ENCODE peak calls at places on chromosomes 13 and 19, in seven cellular contexts. U, O, G, Q, K, B and Z are unnamed samples.
A peak's percentile ranks its signal among the peaks of the same experiment; 100 is the strongest.

GRCh38 chr19:14059093-14059480 is 2.8 kb downstream of the PALM3 start:
- DNase-seq in U (no peak), O (no peak), G (peak; percentile 22), Q (no peak), K (no peak), B (no peak), Z (peak; percentile 34)

GRCh38 chr19:35710784-35711723 is 6.7 kb downstream of the ZBTB32 start:
- DNase-seq in U (no peak), O (no peak), G (no peak), Q (no peak), K (no peak), B (no peak), Z (no peak)

GRCh38 chr13:73365240-73365639 is 306.4 kb downstream of the KLF5 start:
- DNase-seq in U (no peak), O (no peak), G (no peak), Q (no peak), K (no peak), B (no peak), Z (no peak)

GRCh38 chr19:51750381-51751124 is 1.1 kb downstream of the FPR1 start:
- DNase-seq in U (no peak), O (no peak), G (no peak), Q (no peak), K (no peak), B (no peak), Z (no peak)

GRCh38 chr13:110236431-110236830 is 70.5 kb downstream of the COL4A1 start:
- DNase-seq in U (no peak), O (no peak), G (no peak), Q (no peak), K (no peak), B (no peak), Z (no peak)

GRCh38 chr19:58570770-58571574 is 2.2 kb downstream of the MZF1 start:
- DNase-seq in U (peak; percentile 13), O (peak; percentile 12), G (no peak), Q (no peak), K (peak; percentile 18), B (no peak), Z (no peak)

GRCh38 chr13:53200498-53201453 is 172.2 kb downstream of the OLFM4 start:
- DNase-seq in U (peak; percentile 36), O (no peak), G (no peak), Q (peak; percentile 1), K (no peak), B (no peak), Z (peak; percentile 61)

GRCh38 chr19:13013649-13014048 is 18.4 kb downstream of the NFIX start:
- DNase-seq in U (no peak), O (no peak), G (no peak), Q (no peak), K (peak; percentile 51), B (no peak), Z (no peak)

GRCh38 chr19:5934779-5935472 is 20.9 kb downstream of the CAPS start:
- DNase-seq in U (no peak), O (no peak), G (no peak), Q (peak; percentile 90), K (peak; percentile 78), B (no peak), Z (no peak)

GRCh38 chr19:31023038-31023437 is 326.2 kb downstream of the TSHZ3 start:
- DNase-seq in U (peak; percentile 9), O (no peak), G (no peak), Q (no peak), K (peak; percentile 37), B (no peak), Z (no peak)

GRCh38 chr13:24459234-24459633 is 53.3 kb downstream of the PARP4 start:
- DNase-seq in U (no peak), O (no peak), G (no peak), Q (peak; percentile 90), K (no peak), B (no peak), Z (peak; percentile 7)

GRCh38 chr13:46633416-46633815 is 80.4 kb downstream of the LRCH1 start:
- DNase-seq in U (no peak), O (no peak), G (no peak), Q (peak; percentile 88), K (no peak), B (no peak), Z (no peak)

GRCh38 chr13:32938907-32939306 is 77.3 kb upstream of the KL start:
- DNase-seq in U (no peak), O (no peak), G (no peak), Q (peak; percentile 61), K (no peak), B (no peak), Z (peak; percentile 7)

GRCh38 chr13:37409756-37410155 is 188.8 kb downstream of the POSTN start:
- DNase-seq in U (no peak), O (no peak), G (no peak), Q (peak; percentile 46), K (no peak), B (no peak), Z (peak; percentile 17)

GRCh38 chr13:46896346-46897138 is at the start of gene HTR2A:
- DNase-seq in U (peak; percentile 15), O (no peak), G (no peak), Q (peak; percentile 17), K (peak; percentile 28), B (no peak), Z (peak; percentile 69)

GRCh38 chr13:21541271-21541670 is 62.7 kb downstream of the MICU2 start:
- DNase-seq in U (no peak), O (no peak), G (no peak), Q (no peak), K (no peak), B (no peak), Z (no peak)

GRCh38 chr19:34793562-34793961 is 20.5 kb upstream of the ZNF599 start:
- DNase-seq in U (no peak), O (no peak), G (no peak), Q (no peak), K (no peak), B (no peak), Z (peak; percentile 3)

GRCh38 chr13:45341034-45341798 is at the start of gene TPT1:
- DNase-seq in U (peak; percentile 99), O (peak; percentile 98), G (peak; percentile 100), Q (peak; percentile 98), K (peak; percentile 100), B (peak; percentile 97), Z (peak; percentile 99)

GRCh38 chr19:925912-926594 is at the start of gene ARID3A:
- DNase-seq in U (peak; percentile 60), O (no peak), G (no peak), Q (no peak), K (no peak), B (no peak), Z (peak; percentile 75)

GRCh38 chr19:1449467-1450442 is at the start of gene APC2:
- DNase-seq in U (no peak), O (no peak), G (no peak), Q (peak; percentile 44), K (no peak), B (no peak), Z (peak; percentile 84)

GRCh38 chr13:74770361-74770760 is 636.2 kb upstream of the KLF12 start:
- DNase-seq in U (no peak), O (no peak), G (no peak), Q (peak; percentile 94), K (no peak), B (no peak), Z (no peak)

GRCh38 chr19:33394723-33395560 is 21.4 kb downstream of the CEBPG start:
- DNase-seq in U (no peak), O (no peak), G (no peak), Q (no peak), K (peak; percentile 21), B (no peak), Z (no peak)

GRCh38 chr19:19514215-19514633 is 1.1 kb downstream of the TSSK6 start:
- DNase-seq in U (peak; percentile 81), O (no peak), G (no peak), Q (no peak), K (peak; percentile 51), B (no peak), Z (no peak)

GRCh38 chr13:99344610-99345208 is 37.5 kb upstream of the GPR183 start:
- DNase-seq in U (no peak), O (no peak), G (no peak), Q (no peak), K (no peak), B (no peak), Z (no peak)

GRCh38 chr13:99347335-99347878 is 40.2 kb upstream of the GPR183 start:
- DNase-seq in U (no peak), O (no peak), G (no peak), Q (no peak), K (no peak), B (no peak), Z (no peak)

GRCh38 chr13:99342723-99343315 is 35.6 kb upstream of the GPR183 start:
- DNase-seq in U (no peak), O (no peak), G (no peak), Q (no peak), K (no peak), B (no peak), Z (no peak)

GRCh38 chr13:99346328-99347070 is 39.3 kb upstream of the GPR183 start:
- DNase-seq in U (no peak), O (no peak), G (no peak), Q (no peak), K (no peak), B (no peak), Z (no peak)

DNA sequence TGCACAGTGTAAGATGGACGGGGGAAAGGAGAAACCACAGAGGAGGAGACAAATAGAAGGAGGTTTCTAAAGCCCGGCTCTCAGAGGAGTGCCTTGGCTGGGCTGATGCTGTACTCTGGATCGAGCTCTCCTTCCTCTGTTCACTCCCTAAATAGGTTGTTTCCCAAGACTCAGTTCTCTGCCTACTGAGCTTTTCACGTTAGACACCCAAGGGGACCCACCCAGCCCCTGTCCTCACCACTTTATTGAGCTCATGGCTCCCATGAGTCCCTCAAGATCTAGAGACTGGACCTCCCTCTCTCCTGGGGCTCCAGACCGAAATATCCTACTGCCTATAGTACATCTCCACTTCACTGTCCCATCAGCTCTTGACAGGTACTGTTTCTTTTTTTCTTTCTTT is 38.1 kb upstream of the GPR183 start:
- DNase-seq in U (no peak), O (no peak), G (no peak), Q (no peak), K (no peak), B (no peak), Z (no peak)
- H3K4me1 ChIP-seq in U (no peaks in the 10 kb centered on the region), O (no peaks in the 10 kb centered on the region), G (peaks cover 25% of the 10 kb centered on the region), Q (peaks cover under 1% of the 10 kb centered on the region), K (no peaks in the 10 kb centered on the region), B (no peaks in the 10 kb centered on the region), Z (no peaks in the 10 kb centered on the region)

GRCh38 chr19:17652627-17653026 is 35.5 kb downstream of the UNC13A start:
- DNase-seq in U (no peak), O (no peak), G (no peak), Q (no peak), K (no peak), B (no peak), Z (no peak)
- H3K27me3 ChIP-seq in U (no peaks in the 10 kb centered on the region), O (no peaks in the 10 kb centered on the region), G (no peaks in the 10 kb centered on the region), Q (peaks cover 3% of the 10 kb centered on the region), K (no peaks in the 10 kb centered on the region), B (no peaks in the 10 kb centered on the region), Z (no peaks in the 10 kb centered on the region)

DNA sequence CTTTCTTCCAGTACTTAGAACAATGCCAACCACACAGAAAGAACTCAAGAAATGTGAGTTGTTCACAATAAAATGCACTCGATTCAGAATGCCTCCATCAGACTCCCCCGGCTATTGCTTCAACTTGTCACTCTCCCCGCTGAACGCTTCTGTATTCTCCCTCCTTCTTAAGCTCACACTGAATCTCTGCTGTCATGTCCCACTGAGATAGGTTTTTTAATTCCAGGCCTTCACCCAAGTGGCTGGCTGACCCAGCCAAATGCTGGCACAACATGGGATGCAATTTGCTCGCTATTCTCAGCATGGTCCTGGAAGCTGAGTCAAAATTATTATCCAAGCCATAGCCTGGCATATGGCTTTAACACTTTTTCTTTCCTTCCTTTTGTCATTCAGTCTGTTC is 76.8 kb upstream of the SERP2 start:
- DNase-seq in U (no peak), O (no peak), G (no peak), Q (no peak), K (no peak), B (no peak), Z (no peak)
- H3K4me3 ChIP-seq in U (no peak overlapping the region), O (no peak overlapping the region), G (no peak overlapping the region), Q (no peak overlapping the region), K (no peak overlapping the region), B (no peak overlapping the region), Z (no peak overlapping the region)

GRCh38 chr13:40960721-40961120 is 58.4 kb downstream of the ELF1 start:
- DNase-seq in U (no peak), O (no peak), G (no peak), Q (no peak), K (no peak), B (no peak), Z (no peak)
- H3K4me1 ChIP-seq in U (peaks cover 21% of the 10 kb centered on the region), O (peaks cover 55% of the 10 kb centered on the region), G (peaks cover 55% of the 10 kb centered on the region), Q (peaks cover 1% of the 10 kb centered on the region), K (no peaks in the 10 kb centered on the region), B (peaks cover 4% of the 10 kb centered on the region), Z (no peaks in the 10 kb centered on the region)